ENCODE peak calls at places on chromosomes 7 and 10, in nine cellular contexts. U, P, Y, N, Z, O, T, A and E are unnamed samples.

GRCh38 chr7:116342125-116342524 is 131.8 kb downstream of the TES start:
- DNase-seq in Y (no peak), N (no peak), O (peak; percentile 64), T (no peak), U (peak; percentile 70), P (no peak), A (no peak), Z (no peak), E (no peak)

GRCh38 chr10:86335831-86336230 is 30.8 kb downstream of the GRID1 start:
- DNase-seq in O (no peak), N (no peak), Y (no peak), U (no peak), P (no peak), A (no peak), Z (no peak), T (no peak), E (no peak)

GRCh38 chr10:121558246-121558645 is 40.0 kb downstream of the FGFR2 start:
- DNase-seq in Z (no peak), Y (no peak), P (no peak), A (no peak), O (no peak), T (no peak), N (no peak), U (no peak), E (no peak)

GRCh38 chr10:26839966-26840627 is 20.7 kb downstream of the ABI1 start:
- DNase-seq in A (no peak), T (peak; percentile 58), U (peak; percentile 74), Y (no peak), Z (no peak), N (no peak), O (peak; percentile 38), P (no peak), E (no peak)

GRCh38 chr10:96651998-96652431 is 65.2 kb upstream of the TM9SF3 start:
- DNase-seq in Z (no peak), Y (peak; percentile 67), P (no peak), N (no peak), U (no peak), A (peak; percentile 60), T (no peak), O (no peak), E (no peak)

GRCh38 chr7:66050990-66051424 is 24.6 kb upstream of the ASL start:
- DNase-seq in N (no peak), O (peak; percentile 94), U (peak; percentile 94), Y (no peak), A (no peak), P (peak; percentile 97), Z (no peak), T (peak; percentile 98), E (peak; percentile 99)

GRCh38 chr10:79136227-79137005 is 67.7 kb downstream of the ZMIZ1 start:
- DNase-seq in O (no peak), U (no peak), Y (peak; percentile 17), A (no peak), N (no peak), T (no peak), Z (no peak), P (no peak), E (no peak)

GRCh38 chr7:26265061-26265460 is 26.6 kb upstream of the SNX10 start:
- DNase-seq in N (no peak), T (peak; percentile 45), P (no peak), Z (no peak), A (no peak), Y (no peak), U (no peak), O (no peak), E (peak; percentile 50)

GRCh38 chr7:25035274-25035673 is 55.3 kb upstream of the OSBPL3 start:
- DNase-seq in O (no peak), Z (no peak), A (no peak), Y (no peak), T (no peak), U (no peak), P (no peak), N (no peak), E (no peak)

GRCh38 chr10:74586088-74586585 is 240.3 kb upstream of the KAT6B start:
- DNase-seq in N (no peak), O (peak; percentile 18), Z (no peak), P (no peak), U (peak; percentile 23), T (peak; percentile 24), A (peak; percentile 45), Y (peak; percentile 36), E (no peak)

GRCh38 chr10:117476281-117476680 is 66.3 kb upstream of the EMX2 start:
- DNase-seq in P (no peak), Y (no peak), N (no peak), A (no peak), U (no peak), Z (no peak), T (peak; percentile 78), O (no peak), E (no peak)

GRCh38 chr7:58086871-58087535 is 637.0 kb downstream of the ZNF716 start:
- DNase-seq in N (no peak), U (no peak), T (no peak), Y (no peak), A (no peak), O (no peak), P (no peak), Z (no peak), E (no peak)

GRCh38 chr7:47327306-47327697 is 254.6 kb downstream of the TNS3 start:
- DNase-seq in O (peak; percentile 65), Z (no peak), T (peak; percentile 49), U (peak; percentile 36), Y (no peak), A (no peak), P (no peak), N (peak; percentile 47), E (no peak)

DNA sequence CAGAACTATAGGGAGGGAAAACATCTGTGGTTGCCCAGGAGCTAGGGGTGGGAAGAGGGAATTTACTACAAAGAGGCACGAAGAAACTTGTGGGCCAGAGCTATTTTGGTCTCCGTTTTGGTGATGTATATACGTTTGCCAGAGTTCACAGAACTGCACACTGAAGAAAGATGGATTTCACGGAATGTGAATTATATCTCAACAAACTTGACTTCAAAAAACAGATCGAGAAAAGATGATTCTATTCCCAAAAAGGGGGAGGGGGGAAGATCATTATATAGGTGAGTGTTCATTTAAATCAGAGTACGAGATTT is 337 bp upstream of the AS3MT start:
- DNase-seq in N (no peak), Z (no peak), A (no peak), Y (no peak), O (no peak), P (no peak), U (no peak), T (peak; percentile 5), E (no peak)
- H3K4me3 ChIP-seq in N (peak overlapping the region; percentile 68), Z (peak overlapping the region; percentile 83), A (peak overlapping the region; percentile 44), Y (no peak overlapping the region), O (peak overlapping the region; percentile 54), P (peak overlapping the region; percentile 34), U (peak overlapping the region; percentile 55), T (peak overlapping the region; percentile 68), E (peak overlapping the region; percentile 47)

DNA sequence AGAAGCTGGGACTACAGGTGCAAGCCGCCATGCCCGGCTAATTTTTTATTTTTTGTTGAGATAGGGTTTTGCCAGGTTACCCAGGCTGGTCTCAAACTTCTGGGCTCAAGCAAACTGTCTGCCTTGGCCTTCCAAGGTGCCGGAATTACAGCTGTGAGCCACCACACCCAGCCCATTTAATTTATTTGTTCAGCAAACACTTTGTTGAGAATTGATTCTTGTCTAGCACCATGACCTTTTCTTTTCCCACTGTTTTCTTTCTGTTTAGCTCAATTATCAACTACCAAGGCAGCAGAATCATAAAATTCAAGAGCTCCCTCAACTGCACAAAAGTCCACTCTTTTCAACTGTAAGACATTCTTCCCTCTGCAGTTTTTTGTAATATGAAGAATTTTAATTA is 47.8 kb upstream of the PARD3 start:
- DNase-seq in Y (no peak), U (no peak), Z (no peak), A (no peak), N (no peak), P (no peak), T (no peak), O (no peak), E (no peak)
- H3K4me3 ChIP-seq in Y (no peak overlapping the region), U (no peak overlapping the region), Z (no peak overlapping the region), A (no peak overlapping the region), N (no peak overlapping the region), P (no peak overlapping the region), T (no peak overlapping the region), O (no peak overlapping the region), E (no peak overlapping the region)

GRCh38 chr7:138770904-138771303 is 26.9 kb upstream of the TMEM213 start:
- DNase-seq in N (no peak), U (no peak), P (no peak), Y (no peak), A (no peak), O (no peak), T (no peak), Z (no peak), E (no peak)

GRCh38 chr7:138768251-138768650 is 29.5 kb upstream of the TMEM213 start:
- DNase-seq in P (no peak), N (no peak), O (no peak), U (no peak), Z (no peak), T (no peak), Y (no peak), A (no peak), E (no peak)

GRCh38 chr7:138773817-138774216 is 24.0 kb upstream of the TMEM213 start:
- DNase-seq in P (no peak), Z (peak; percentile 89), T (no peak), O (no peak), A (no peak), U (no peak), Y (no peak), N (no peak), E (no peak)

GRCh38 chr7:138776156-138776833 is 21.5 kb upstream of the TMEM213 start:
- DNase-seq in P (no peak), U (no peak), A (no peak), Y (no peak), Z (no peak), T (no peak), O (no peak), N (no peak), E (no peak)

DNA sequence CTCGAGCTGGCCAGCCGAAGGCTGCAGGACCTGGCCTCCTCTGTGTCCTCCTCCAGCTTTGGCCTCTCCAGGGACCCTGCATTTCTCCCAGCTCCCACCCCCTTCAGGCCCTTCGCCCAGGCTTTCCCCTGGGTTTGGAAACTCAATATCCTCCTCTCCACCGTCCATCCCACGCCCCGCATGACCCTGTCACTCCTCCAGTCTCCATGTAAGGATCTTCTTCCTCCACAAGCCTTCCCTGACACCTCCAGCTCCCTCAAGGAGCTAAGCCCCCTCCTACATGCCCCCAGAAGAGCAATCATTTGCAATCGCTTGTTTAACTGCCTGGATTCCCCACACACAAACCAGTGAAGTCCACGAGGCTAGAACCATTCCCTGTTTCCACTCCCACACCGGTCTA is 24.6 kb upstream of the TMEM213 start:
- DNase-seq in Y (no peak), O (no peak), U (no peak), N (no peak), P (no peak), Z (no peak), T (no peak), A (no peak), E (no peak)
- H3K4me3 ChIP-seq in Y (no peak overlapping the region), O (no peak overlapping the region), U (no peak overlapping the region), N (no peak overlapping the region), P (no peak overlapping the region), Z (no peak overlapping the region), T (no peak overlapping the region), A (no peak overlapping the region), E (no peak overlapping the region)

GRCh38 chr10:112832361-112832878 is 117.6 kb upstream of the TCF7L2 start:
- DNase-seq in A (no peak), P (no peak), N (no peak), T (peak; percentile 14), U (peak; percentile 18), O (peak; percentile 63), Z (peak; percentile 94), Y (no peak), E (peak; percentile 57)
- H3K4me3 ChIP-seq in A (no peak overlapping the region), P (no peak overlapping the region), N (no peak overlapping the region), T (no peak overlapping the region), U (no peak overlapping the region), O (no peak overlapping the region), Z (no peak overlapping the region), Y (no peak overlapping the region), E (no peak overlapping the region)